ENCODE peak calls at places on chromosomes 16 and 17, in six cellular contexts. Z is GM12865, L is stomach, N is cardiac muscle cell, H is transverse colon, R is breast epithelium. Q is an unnamed sample.

GRCh38 chr16:1181715-1182671 is 29.1 kb downstream of the CACNA1H start:
- DNase-seq in R (no peak), Z (no peak), H (peak; percentile 61), N (peak; percentile 92), L (peak; percentile 60), Q (peak; percentile 96)

GRCh38 chr16:14249291-14250032 is 178.3 kb downstream of the MRTFB start:
- DNase-seq in N (peak; percentile 58), Z (peak; percentile 66), L (peak; percentile 39), R (no peak), H (peak; percentile 35), Q (peak; percentile 66)

GRCh38 chr17:80586464-80587228 is 42.0 kb downstream of the RPTOR start:
- DNase-seq in H (no peak), L (no peak), Z (no peak), R (no peak), N (no peak), Q (peak; percentile 99)

GRCh38 chr17:50114849-50115357 is 15.1 kb downstream of the SAMD14 start:
- DNase-seq in R (no peak), L (peak; percentile 45), H (peak; percentile 49), Z (peak; percentile 68), N (peak; percentile 75), Q (peak; percentile 87)

GRCh38 chr17:20267459-20267842 is 199.9 kb downstream of the LGALS9B start:
- DNase-seq in Z (peak; percentile 51), L (no peak), R (no peak), N (peak; percentile 22), H (no peak), Q (peak; percentile 16)

GRCh38 chr17:50689251-50689650 is 18.5 kb downstream of the ANKRD40 start:
- DNase-seq in N (peak; percentile 59), Z (no peak), L (no peak), H (no peak), R (no peak), Q (peak; percentile 50)

GRCh38 chr17:55325405-55325804 is 60.6 kb downstream of the HLF start:
- DNase-seq in H (no peak), N (no peak), R (no peak), L (no peak), Z (no peak), Q (no peak)

GRCh38 chr16:81318711-81319110 is 3.9 kb downstream of the GAN start:
- DNase-seq in Z (no peak), H (no peak), N (no peak), R (no peak), L (no peak), Q (no peak)

GRCh38 chr17:16434662-16435061 is 19.3 kb downstream of the TRPV2 start:
- DNase-seq in N (no peak), H (no peak), R (no peak), Z (no peak), L (no peak), Q (no peak)

GRCh38 chr16:30032083-30032819 is 1.2 kb upstream of the TLCD3B start:
- DNase-seq in R (no peak), H (peak; percentile 57), N (peak; percentile 78), Z (peak; percentile 81), L (peak; percentile 48), Q (peak; percentile 81)

GRCh38 chr16:83781-84615 is 6.0 kb downstream of the MPG start:
- DNase-seq in R (no peak), L (no peak), N (peak; percentile 54), H (no peak), Z (no peak), Q (peak; percentile 56)

GRCh38 chr16:28186752-28187151 is 25.0 kb downstream of the XPO6 start:
- DNase-seq in N (no peak), Z (peak; percentile 65), H (no peak), L (no peak), R (no peak), Q (peak; percentile 48)

GRCh38 chr16:49857423-49858181 is 1.7 kb upstream of the ZNF423 start:
- DNase-seq in R (no peak), H (peak; percentile 76), N (peak; percentile 75), L (peak; percentile 56), Z (peak; percentile 72), Q (peak; percentile 71)

GRCh38 chr17:79647456-79647915 is 36.6 kb upstream of the RBFOX3 start:
- DNase-seq in H (no peak), Z (no peak), L (peak; percentile 11), N (no peak), R (no peak), Q (no peak)

GRCh38 chr17:66458782-66459181 is 156.4 kb downstream of the PRKCA start:
- DNase-seq in L (no peak), N (no peak), R (no peak), H (no peak), Z (no peak), Q (no peak)

GRCh38 chr16:85912271-85912974 is 13.5 kb downstream of the IRF8 start:
- DNase-seq in Z (no peak), H (peak; percentile 43), N (peak; percentile 99), R (no peak), L (no peak), Q (peak; percentile 94)

GRCh38 chr17:35062284-35062683 is 1.2 kb downstream of the RFFL start:
- DNase-seq in N (no peak), H (no peak), L (no peak), R (no peak), Z (no peak), Q (no peak)

GRCh38 chr17:42670199-42670924 is 6.4 kb downstream of the PLEKHH3 start:
- DNase-seq in H (no peak), L (no peak), Z (no peak), R (no peak), N (no peak), Q (peak; percentile 45)

GRCh38 chr17:14940112-14940945 is 324.8 kb downstream of the PMP22 start:
- DNase-seq in H (no peak), Z (no peak), L (no peak), N (peak; percentile 7), R (no peak), Q (peak; percentile 29)

GRCh38 chr16:48432136-48432535 is 46.9 kb upstream of the SIAH1 start:
- DNase-seq in H (peak; percentile 29), N (no peak), R (no peak), L (no peak), Z (peak; percentile 70), Q (no peak)

GRCh38 chr17:64225410-64225809 is 37.6 kb downstream of the TEX2 start:
- DNase-seq in L (no peak), Z (no peak), R (no peak), N (no peak), H (no peak), Q (no peak)

GRCh38 chr16:68031951-68032350 is 8.9 kb downstream of the DUS2 start:
- DNase-seq in L (no peak), Z (no peak), N (no peak), H (peak; percentile 24), R (no peak), Q (no peak)

GRCh38 chr16:53817117-53817516 is 113.2 kb downstream of the FTO start:
- DNase-seq in R (no peak), Z (no peak), N (peak; percentile 95), H (no peak), L (no peak), Q (peak; percentile 98)

GRCh38 chr17:83161298-83162034 is 82.1 kb downstream of the METRNL start:
- DNase-seq in N (peak; percentile 6), R (peak; percentile 19), Z (no peak), L (no peak), H (no peak), Q (no peak)

GRCh38 chr17:29722411-29723198 is 99.9 kb upstream of the CORO6 start:
- DNase-seq in R (peak; percentile 26), H (peak; percentile 46), Z (peak; percentile 94), L (no peak), N (peak; percentile 98), Q (peak; percentile 99)

GRCh38 chr17:78899361-78900260 is 3.4 kb downstream of the CEP295NL start:
- DNase-seq in N (peak; percentile 49), L (no peak), H (no peak), R (no peak), Z (no peak), Q (peak; percentile 64)

GRCh38 chr16:75064403-75065148 is 52.0 kb downstream of the LDHD start:
- DNase-seq in L (peak; percentile 76), Z (no peak), R (peak; percentile 27), N (no peak), H (peak; percentile 69), Q (no peak)

DNA sequence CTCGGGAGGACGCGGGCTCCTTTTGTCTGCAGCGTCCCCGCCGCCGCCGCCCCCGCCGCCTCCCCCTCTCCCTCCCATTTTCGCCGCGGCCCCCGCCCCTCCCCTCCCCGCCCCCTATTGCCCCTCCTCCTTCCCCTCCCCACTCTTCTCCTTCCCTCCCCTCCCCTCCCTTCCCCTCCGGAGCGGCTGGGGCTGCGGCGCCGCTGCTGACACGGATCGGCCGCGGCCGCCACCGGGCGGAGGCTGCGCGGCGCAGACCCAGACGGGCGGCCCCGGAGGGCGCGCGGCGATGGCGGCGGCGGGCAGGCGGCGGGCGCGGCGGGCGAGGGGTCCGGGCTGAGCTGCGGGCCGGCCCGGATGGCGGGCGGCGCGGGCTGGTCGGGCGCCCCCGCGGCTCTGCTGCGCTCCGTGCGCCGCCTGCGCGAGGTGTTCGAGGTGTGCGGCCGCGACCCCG is at the start of gene RAB11FIP4:
- DNase-seq in L (peak; percentile 22), R (no peak), N (peak; percentile 52), H (no peak), Z (no peak), Q (no peak)
- H3K4me3 ChIP-seq in L (peak within 1 kb of the TSS; percentile 42), R (peak within 1 kb of the TSS; percentile 49), N (peak within 1 kb of the TSS; percentile 31), H (peak within 1 kb of the TSS; percentile 16), Z (no peak within 1 kb of the TSS), Q (peak within 1 kb of the TSS; percentile 35)

DNA sequence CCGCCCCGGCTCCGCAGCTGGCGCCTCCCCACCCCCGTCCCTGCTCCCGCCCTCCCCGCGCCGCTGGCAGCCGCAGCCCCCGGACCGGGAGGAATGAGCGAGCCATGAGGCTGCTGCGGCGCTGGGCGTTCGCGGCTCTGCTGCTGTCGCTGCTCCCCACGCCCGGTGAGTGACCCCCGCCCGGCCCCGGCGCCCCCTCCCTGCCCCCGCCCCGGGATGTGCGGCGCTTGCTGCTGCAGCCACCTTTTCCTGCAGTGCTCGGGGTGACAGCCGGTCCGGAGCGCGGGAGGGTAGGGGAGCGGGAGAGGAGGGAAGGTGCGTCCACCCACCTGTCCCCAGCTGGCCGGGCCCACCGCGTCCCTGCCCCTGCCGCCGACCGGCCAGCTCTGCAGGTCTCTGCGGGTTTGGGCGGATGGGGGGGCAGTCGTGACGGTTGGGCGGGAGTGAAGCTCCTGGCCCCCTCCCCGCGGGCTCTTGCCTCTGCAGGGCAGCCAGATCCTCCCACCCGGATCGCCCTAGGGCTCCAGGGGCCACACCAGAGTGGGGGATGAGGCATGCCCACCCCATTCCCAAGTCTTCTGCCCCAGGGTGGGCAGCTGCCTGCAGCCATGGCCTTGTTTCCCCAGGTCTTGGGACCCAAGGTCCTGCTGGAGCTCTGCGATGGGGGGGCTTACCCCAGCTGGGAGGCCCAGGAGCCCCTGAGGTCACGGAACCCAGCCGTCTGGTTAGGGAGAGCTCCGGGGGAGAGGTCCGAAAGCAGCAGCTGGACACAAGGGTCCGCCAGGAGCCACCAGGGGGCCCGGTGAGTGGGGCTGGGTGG is 518 bp downstream of the ADAM11 start:
- DNase-seq in L (no peak), Z (no peak), N (no peak), H (no peak), R (no peak), Q (no peak)
- TF ChIP-seq CTCF in L (no peak), Z (no peak), N (peak; percentile 29), H (no peak), R (no peak), Q (no peak)

GRCh38 chr17:21573961-21574610 is 118.2 kb upstream of the KCNJ18 start:
- DNase-seq in N (peak; percentile 88), Z (no peak), R (no peak), L (peak; percentile 54), H (peak; percentile 38), Q (peak; percentile 82)
- H3K4me3 ChIP-seq in N (no peak overlapping the region), Z (no peak overlapping the region), R (peak overlapping the region; percentile 40), L (peak overlapping the region; percentile 38), H (no peak overlapping the region), Q (peak overlapping the region; percentile 66)

GRCh38 chr16:65343556-65343955 is 221.7 kb upstream of the CDH11 start:
- DNase-seq in N (no peak), H (no peak), R (no peak), Z (no peak), L (no peak), Q (no peak)

GRCh38 chr16:65339062-65339461 is 217.2 kb upstream of the CDH11 start:
- DNase-seq in H (no peak), N (no peak), Z (no peak), R (no peak), L (no peak), Q (no peak)

GRCh38 chr16:65342231-65342866 is 220.5 kb upstream of the CDH11 start:
- DNase-seq in H (no peak), N (no peak), L (no peak), Z (no peak), R (no peak), Q (no peak)
- TF ChIP-seq CTCF in H (no peak), N (peak; percentile 4), L (no peak), Z (no peak), R (no peak), Q (no peak)

Q was measured in choroid plexus epithelial cell.